ENCODE peak calls at places on chromosomes 4 and X, in four cellular contexts. One of them, this sample, is unnamed.

GRCh38 chr4:134139188-134139587 is 62.4 kb downstream of the PABPC4L start:
- DNase-seq in ascending aorta: no peak
- DNase-seq in left lung: no peak
- DNase-seq in thoracic aorta: no peak
- DNase-seq in this sample: no peak

GRCh38 chr4:40515398-40516293 is 114.0 kb downstream of the RBM47 start:
- DNase-seq in ascending aorta: no peak
- DNase-seq in left lung: peak; percentile 44
- DNase-seq in thoracic aorta: no peak
- DNase-seq in this sample: no peak

GRCh38 chrX:40172169-40172979 is 74.6 kb upstream of the BCOR start:
- DNase-seq in ascending aorta: peak; percentile 79
- DNase-seq in left lung: no peak
- DNase-seq in thoracic aorta: no peak
- DNase-seq in this sample: no peak

GRCh38 chr4:21512351-21512750 is 436.2 kb downstream of the KCNIP4 start:
- DNase-seq in ascending aorta: no peak
- DNase-seq in left lung: no peak
- DNase-seq in thoracic aorta: no peak
- DNase-seq in this sample: no peak

GRCh38 chr4:3847211-3847940 is 81.2 kb downstream of the ADRA2C start:
- DNase-seq in ascending aorta: no peak
- DNase-seq in left lung: no peak
- DNase-seq in thoracic aorta: no peak
- DNase-seq in this sample: no peak

GRCh38 chr4:137631605-137632004 is 99.3 kb upstream of the PCDH18 start:
- DNase-seq in ascending aorta: no peak
- DNase-seq in left lung: no peak
- DNase-seq in thoracic aorta: no peak
- DNase-seq in this sample: no peak

GRCh38 chr4:67751260-67751659 is 2.9 kb downstream of the GNRHR start:
- DNase-seq in ascending aorta: no peak
- DNase-seq in left lung: no peak
- DNase-seq in thoracic aorta: no peak
- DNase-seq in this sample: no peak

GRCh38 chrX:27619975-27620374 is 29.8 kb downstream of the DCAF8L2 start:
- DNase-seq in ascending aorta: no peak
- DNase-seq in left lung: no peak
- DNase-seq in thoracic aorta: no peak
- DNase-seq in this sample: no peak

GRCh38 chr4:184961693-184962092 is 56.6 kb upstream of the HELT start:
- DNase-seq in ascending aorta: peak; percentile 48
- DNase-seq in left lung: no peak
- DNase-seq in thoracic aorta: no peak
- DNase-seq in this sample: no peak

GRCh38 chr4:177177446-177178160 is 132.1 kb upstream of the NEIL3 start:
- DNase-seq in ascending aorta: no peak
- DNase-seq in left lung: no peak
- DNase-seq in thoracic aorta: no peak
- DNase-seq in this sample: no peak
- H3K4me3 ChIP-seq in ascending aorta: no peak overlapping the region
- H3K4me3 ChIP-seq in left lung: no peak overlapping the region
- H3K4me3 ChIP-seq in thoracic aorta: no peak overlapping the region
- H3K4me3 ChIP-seq in this sample: no peak overlapping the region

DNA sequence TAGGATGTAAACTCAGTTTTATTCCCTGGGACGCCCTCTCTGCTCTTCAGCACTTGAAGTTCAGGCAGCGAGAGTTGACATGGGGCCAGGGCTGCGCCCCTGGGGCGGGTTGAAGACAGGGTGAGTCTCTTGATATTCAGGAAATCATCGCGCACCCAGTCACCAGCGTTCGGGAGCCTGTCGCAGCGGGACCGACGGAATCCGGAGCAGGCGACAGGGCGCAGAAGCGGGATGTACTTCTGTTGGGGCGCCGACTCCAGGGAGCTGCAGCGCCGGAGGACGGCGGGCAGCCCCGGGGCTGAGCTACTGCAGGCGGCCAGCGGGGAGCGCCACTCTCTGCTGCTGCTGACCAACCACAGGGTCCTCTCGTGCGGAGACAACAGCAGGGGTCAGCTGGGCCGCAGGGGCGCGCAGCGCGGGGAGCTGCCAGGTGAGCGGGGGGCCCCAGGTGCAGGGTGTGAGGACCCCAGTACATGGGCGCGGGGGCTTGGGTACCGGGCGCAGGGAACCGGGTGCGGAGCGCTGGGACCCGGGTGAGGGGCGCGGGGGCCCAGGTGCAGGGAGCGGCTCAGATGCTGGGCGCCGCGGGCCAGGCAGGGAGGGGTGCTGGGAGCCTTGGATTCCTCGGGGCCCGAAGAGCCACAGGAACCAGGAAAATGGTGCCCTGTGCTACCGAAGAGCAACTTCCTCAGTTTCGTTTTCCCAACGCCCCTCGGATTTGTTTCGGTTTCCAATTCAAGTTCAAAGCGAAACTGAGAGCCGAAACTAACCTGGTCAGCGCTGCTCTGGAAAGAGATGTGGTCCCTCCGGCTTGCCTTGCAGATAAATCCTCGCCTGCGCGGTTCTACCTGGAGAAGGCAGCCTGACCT is at the start of gene HERC6:
- DNase-seq in ascending aorta: peak; percentile 84
- DNase-seq in left lung: peak; percentile 84
- DNase-seq in thoracic aorta: peak; percentile 23
- DNase-seq in this sample: no peak
- TF ChIP-seq CTCF in ascending aorta: peak; percentile 84
- TF ChIP-seq CTCF in left lung: peak; percentile 75
- TF ChIP-seq CTCF in thoracic aorta: peak; percentile 79
- TF ChIP-seq CTCF in this sample: peak; percentile 85

DNA sequence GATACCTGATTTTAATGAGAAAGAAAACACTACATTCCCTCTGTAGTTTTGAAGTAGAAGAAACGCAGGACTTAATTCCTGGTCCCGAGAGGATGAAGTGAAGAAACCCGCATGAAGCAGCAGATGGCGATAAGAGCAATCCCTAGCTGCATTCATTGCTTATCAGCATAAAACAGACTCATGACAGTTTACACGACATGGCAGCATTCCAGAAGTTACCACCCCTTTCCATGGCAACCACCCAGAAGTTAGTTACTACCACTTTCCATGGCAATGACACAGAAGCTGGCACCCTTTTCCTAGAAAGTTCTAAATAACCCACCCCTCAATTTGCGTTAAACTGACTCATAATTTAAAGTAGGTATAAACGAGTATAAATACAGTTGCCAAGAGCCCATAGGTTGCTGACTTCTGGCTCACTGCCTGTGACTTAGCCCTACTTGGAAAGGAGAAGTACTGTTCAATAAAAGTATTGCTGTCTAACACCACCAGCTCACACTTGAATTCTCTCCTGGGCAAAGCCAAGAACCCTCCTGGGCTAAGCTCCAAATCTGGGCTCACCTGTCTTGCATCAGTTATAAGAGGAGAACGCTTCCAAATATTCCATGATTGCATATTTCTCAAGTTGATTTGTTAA is 5.5 kb upstream of the XAGE2 start:
- DNase-seq in ascending aorta: no peak
- DNase-seq in left lung: no peak
- DNase-seq in thoracic aorta: no peak
- DNase-seq in this sample: no peak
- H3K4me3 ChIP-seq in ascending aorta: no peak overlapping the region
- H3K4me3 ChIP-seq in left lung: no peak overlapping the region
- H3K4me3 ChIP-seq in thoracic aorta: no peak overlapping the region
- H3K4me3 ChIP-seq in this sample: no peak overlapping the region

DNA sequence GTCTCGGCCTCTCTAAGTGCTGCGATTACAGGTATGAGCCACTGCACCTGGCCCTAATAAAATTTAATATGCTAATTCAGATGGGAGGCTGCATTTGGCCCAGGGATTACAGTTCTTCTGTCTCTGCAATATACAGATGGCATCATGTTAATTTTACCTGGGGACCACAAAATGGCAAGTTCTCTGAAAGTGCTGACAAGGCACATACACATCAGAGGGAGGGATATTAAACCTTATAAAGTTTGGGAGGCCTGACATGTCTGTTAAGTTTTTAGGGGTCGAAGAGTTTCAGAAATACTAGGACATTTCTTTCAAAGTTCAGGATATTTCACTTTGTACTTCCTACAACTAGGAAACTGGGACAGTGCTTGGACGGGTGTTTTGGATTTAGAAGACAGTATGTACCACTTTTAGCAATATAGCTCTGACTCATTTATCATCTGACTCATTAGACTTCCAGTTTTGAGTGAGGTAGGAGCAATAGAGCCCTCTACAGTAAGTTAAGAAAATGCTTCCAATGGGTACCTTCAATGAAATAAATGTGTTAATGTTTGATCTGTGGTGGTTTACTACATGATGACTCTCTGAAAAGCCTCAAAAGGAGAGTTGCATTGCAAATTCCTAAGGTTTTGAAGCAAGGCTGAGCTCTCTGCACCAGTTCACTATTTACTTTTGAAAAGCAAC is 981.0 kb upstream of the HS3ST1 start:
- DNase-seq in ascending aorta: no peak
- DNase-seq in left lung: no peak
- DNase-seq in thoracic aorta: no peak
- DNase-seq in this sample: no peak
- TF ChIP-seq CTCF in ascending aorta: no peak
- TF ChIP-seq CTCF in left lung: no peak
- TF ChIP-seq CTCF in thoracic aorta: no peak
- TF ChIP-seq CTCF in this sample: no peak

GRCh38 chr4:30870513-30870912 is 150.3 kb downstream of the PCDH7 start:
- DNase-seq in ascending aorta: no peak
- DNase-seq in left lung: no peak
- DNase-seq in thoracic aorta: no peak
- DNase-seq in this sample: no peak

GRCh38 chr4:30879841-30880240 is 159.7 kb downstream of the PCDH7 start:
- DNase-seq in ascending aorta: no peak
- DNase-seq in left lung: no peak
- DNase-seq in thoracic aorta: no peak
- DNase-seq in this sample: no peak

GRCh38 chr4:30875659-30876269 is 155.6 kb downstream of the PCDH7 start:
- DNase-seq in ascending aorta: no peak
- DNase-seq in left lung: no peak
- DNase-seq in thoracic aorta: no peak
- DNase-seq in this sample: no peak
- H3K4me3 ChIP-seq in ascending aorta: no peak overlapping the region
- H3K4me3 ChIP-seq in left lung: no peak overlapping the region
- H3K4me3 ChIP-seq in thoracic aorta: no peak overlapping the region
- H3K4me3 ChIP-seq in this sample: no peak overlapping the region

GRCh38 chr4:145870155-145871020 is 68.2 kb downstream of the ZNF827 start:
- DNase-seq in ascending aorta: no peak
- DNase-seq in left lung: no peak
- DNase-seq in thoracic aorta: no peak
- DNase-seq in this sample: no peak
- TF ChIP-seq CTCF in ascending aorta: no peak
- TF ChIP-seq CTCF in left lung: no peak
- TF ChIP-seq CTCF in thoracic aorta: no peak
- TF ChIP-seq CTCF in this sample: no peak

GRCh38 chrX:149807747-149808458 is 26.2 kb downstream of the MAGEA9 start:
- DNase-seq in ascending aorta: no peak
- DNase-seq in left lung: no peak
- DNase-seq in thoracic aorta: no peak
- DNase-seq in this sample: no peak
- H3K4me3 ChIP-seq in ascending aorta: no peak overlapping the region
- H3K4me3 ChIP-seq in left lung: no peak overlapping the region
- H3K4me3 ChIP-seq in thoracic aorta: no peak overlapping the region
- H3K4me3 ChIP-seq in this sample: no peak overlapping the region

DNA sequence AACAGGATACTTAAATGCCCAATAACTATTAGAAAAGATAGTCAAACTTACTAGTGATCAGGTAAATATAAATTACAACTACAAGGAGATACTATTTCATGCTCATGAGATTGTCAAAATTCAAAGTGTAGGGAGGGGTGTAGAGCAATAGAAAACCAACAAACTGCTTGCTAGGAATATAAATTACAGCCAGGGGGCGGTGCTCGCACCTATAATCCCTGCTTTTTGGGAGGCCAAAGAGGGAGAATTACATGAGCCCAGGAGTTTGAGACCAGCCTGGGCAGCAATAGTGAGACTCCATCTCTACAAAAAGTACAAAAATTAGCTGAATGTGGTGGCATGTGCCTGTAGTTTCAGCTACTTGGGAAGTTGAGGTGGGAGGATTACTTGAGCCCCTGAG is 556.5 kb upstream of the NR3C2 start:
- DNase-seq in ascending aorta: no peak
- DNase-seq in left lung: no peak
- DNase-seq in thoracic aorta: no peak
- DNase-seq in this sample: no peak
- TF ChIP-seq CTCF in ascending aorta: no peak
- TF ChIP-seq CTCF in left lung: no peak
- TF ChIP-seq CTCF in thoracic aorta: no peak
- TF ChIP-seq CTCF in this sample: peak; percentile 16

DNA sequence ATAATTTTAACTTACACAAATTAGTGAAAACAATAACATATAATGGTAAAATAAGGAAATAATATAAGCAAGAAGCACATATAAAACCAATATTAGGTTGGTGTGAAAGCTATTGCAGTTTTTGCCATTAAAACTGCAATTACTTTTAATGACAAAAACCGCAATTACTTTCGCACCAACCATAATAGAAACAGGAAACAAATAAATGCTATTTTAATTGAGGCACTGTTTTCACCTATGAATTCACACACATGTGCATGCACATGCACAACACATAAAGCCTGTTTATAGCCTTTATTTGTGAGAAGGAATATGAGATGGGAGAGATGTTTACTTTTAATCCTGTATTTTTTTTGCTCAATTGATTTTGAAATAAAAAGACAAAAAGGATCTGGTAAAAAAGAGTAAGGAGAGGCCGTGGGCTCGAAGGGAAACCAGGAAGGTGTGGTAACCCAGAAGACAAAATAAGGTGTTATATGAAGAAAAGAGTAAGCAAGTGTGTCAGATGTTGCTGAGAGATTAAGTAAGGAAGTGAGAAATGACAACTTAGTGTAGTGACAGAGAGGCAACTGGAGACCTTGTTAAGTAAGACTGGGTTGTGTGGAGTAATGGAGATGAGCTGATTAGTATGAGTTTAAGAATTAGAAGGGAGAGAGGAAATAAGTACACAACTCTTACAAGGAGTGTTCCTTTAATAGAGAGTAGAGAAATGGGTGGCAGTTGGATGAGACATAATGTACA is 69.0 kb downstream of the KLHL13 start:
- DNase-seq in ascending aorta: no peak
- DNase-seq in left lung: no peak
- DNase-seq in thoracic aorta: no peak
- DNase-seq in this sample: no peak
- H3K4me3 ChIP-seq in ascending aorta: no peak overlapping the region
- H3K4me3 ChIP-seq in left lung: no peak overlapping the region
- H3K4me3 ChIP-seq in thoracic aorta: no peak overlapping the region
- H3K4me3 ChIP-seq in this sample: no peak overlapping the region

GRCh38 chr4:145619639-145619996 is 433 bp downstream of the MMAA start:
- DNase-seq in ascending aorta: peak; percentile 66
- DNase-seq in left lung: peak; percentile 47
- DNase-seq in thoracic aorta: peak; percentile 16
- DNase-seq in this sample: no peak
- TF ChIP-seq CTCF in ascending aorta: no peak
- TF ChIP-seq CTCF in left lung: no peak
- TF ChIP-seq CTCF in thoracic aorta: no peak
- TF ChIP-seq CTCF in this sample: no peak